ENCODE peak calls at places on chromosomes 6 and 20, in seven cellular contexts. I is fibroblast of lung, Z is neural progenitor cell, G is HCT116, L is DND-41, N is mammary epithelial cell, K is endothelial cell of umbilical vein. E is an unnamed sample.

GRCh38 chr6:2854394-2854982 is 12.8 kb upstream of the SERPINB1 start:
- DNase-seq in I (no peak), Z (no peak), G (no peak), L (no peak), N (no peak), K (peak), E (no peak)

GRCh38 chr6:38512211-38512610 is 127.5 kb downstream of the BTBD9 start:
- DNase-seq in I (peak), Z (no peak), G (no peak), L (no peak), N (no peak), K (no peak), E (no peak)

GRCh38 chr6:115773741-115774140 is 286.9 kb downstream of the FRK start:
- DNase-seq in I (no peak), Z (no peak), G (no peak), L (no peak), N (no peak), K (no peak), E (no peak)

GRCh38 chr6:113464959-113465358 is 392.2 kb upstream of the MARCKS start:
- DNase-seq in I (peak), Z (no peak), G (peak), L (no peak), N (peak), K (peak), E (no peak)

GRCh38 chr20:54234991-54235390 is 27.1 kb downstream of the PFDN4 start:
- DNase-seq in I (no peak), Z (no peak), G (no peak), L (no peak), N (no peak), K (no peak), E (no peak)

GRCh38 chr20:10707070-10707469 is 33.3 kb upstream of the JAG1 start:
- DNase-seq in I (no peak), Z (no peak), G (no peak), L (no peak), N (no peak), K (no peak), E (no peak)

GRCh38 chr20:40882173-40882572 is 146.4 kb upstream of the TOP1 start:
- DNase-seq in I (no peak), Z (no peak), G (no peak), L (peak), N (no peak), K (no peak), E (no peak)

GRCh38 chr6:161067749-161068148 is 76.2 kb downstream of the MAP3K4 start:
- DNase-seq in I (no peak), Z (no peak), G (no peak), L (no peak), N (no peak), K (peak), E (no peak)

GRCh38 chr6:235763-236360 is 56.4 kb upstream of the DUSP22 start:
- DNase-seq in I (peak), Z (peak), G (no peak), L (peak), N (peak), K (no peak), E (no peak)

GRCh38 chr20:1830240-1830639 is 65.0 kb upstream of the SIRPA start:
- DNase-seq in I (peak), Z (no peak), G (peak), L (no peak), N (peak), K (no peak), E (peak)

GRCh38 chr20:1831606-1832005 is 63.6 kb upstream of the SIRPA start:
- DNase-seq in I (no peak), Z (no peak), G (no peak), L (no peak), N (no peak), K (no peak), E (no peak)

GRCh38 chr20:1833728-1834726 is 61.2 kb upstream of the SIRPA start:
- DNase-seq in I (no peak), Z (no peak), G (no peak), L (no peak), N (peak), K (no peak), E (no peak)

GRCh38 chr20:1833216-1833615 is 62.0 kb upstream of the SIRPA start:
- DNase-seq in I (no peak), Z (no peak), G (no peak), L (no peak), N (no peak), K (no peak), E (no peak)

GRCh38 chr20:1832634-1833033 is 62.6 kb upstream of the SIRPA start:
- DNase-seq in I (no peak), Z (no peak), G (no peak), L (no peak), N (no peak), K (no peak), E (no peak)
- H3K9ac ChIP-seq in I (no peak), Z (no peak), G (no peak), L (no peak), N (no peak), K (no peak), E (no peak)

GRCh38 chr6:135465903-135466302 is 31.6 kb downstream of the AHI1 start:
- DNase-seq in I (no peak), Z (no peak), G (no peak), L (no peak), N (no peak), K (no peak), E (no peak)

GRCh38 chr6:135465307-135465706 is 32.2 kb downstream of the AHI1 start:
- DNase-seq in I (no peak), Z (no peak), G (no peak), L (no peak), N (no peak), K (no peak), E (no peak)

DNA sequence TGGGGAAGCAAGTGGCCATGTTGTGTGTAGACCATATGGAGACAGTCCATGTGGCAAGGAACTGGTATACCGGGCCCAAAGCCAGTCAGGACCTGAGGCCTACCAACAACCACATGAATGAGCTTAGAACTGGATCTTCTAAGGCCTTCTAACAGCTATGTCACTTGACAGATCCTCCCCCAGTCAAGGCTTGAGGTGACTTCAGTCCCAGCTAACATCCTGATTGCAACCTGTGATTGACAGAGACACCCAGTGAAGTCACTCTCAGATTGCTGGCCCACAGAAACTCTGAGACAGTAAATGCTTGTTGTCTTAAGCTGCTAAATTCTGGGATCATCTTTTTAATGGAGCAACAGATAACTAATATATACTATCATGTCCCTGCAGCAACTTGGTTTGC is 32.9 kb downstream of the AHI1 start:
- DNase-seq in I (no peak), Z (no peak), G (no peak), L (no peak), N (no peak), K (no peak), E (no peak)
- TF ChIP-seq CTCF in I (no peak), Z (no peak), G (no peak), L (no peak), N (no peak), K (no peak), E (no peak)

GRCh38 chr6:79708094-79708791 is 77.1 kb downstream of the SH3BGRL2 start:
- DNase-seq in I (no peak), Z (no peak), G (no peak), L (no peak), N (no peak), K (no peak), E (no peak)

GRCh38 chr6:79706527-79706926 is 75.4 kb downstream of the SH3BGRL2 start:
- DNase-seq in I (no peak), Z (no peak), G (no peak), L (no peak), N (no peak), K (no peak), E (no peak)

GRCh38 chr6:79705456-79705995 is 74.4 kb downstream of the SH3BGRL2 start:
- DNase-seq in I (no peak), Z (no peak), G (no peak), L (no peak), N (no peak), K (peak), E (no peak)

GRCh38 chr6:79710127-79710526 is 79.0 kb downstream of the SH3BGRL2 start:
- DNase-seq in I (no peak), Z (no peak), G (no peak), L (no peak), N (no peak), K (no peak), E (no peak)

GRCh38 chr6:79707621-79708020 is 76.5 kb downstream of the SH3BGRL2 start:
- DNase-seq in I (no peak), Z (no peak), G (no peak), L (no peak), N (no peak), K (no peak), E (no peak)
- TF ChIP-seq EZH2 in I (no peak), Z (no peak), G (no peak), L (no peak), N (no peak), K (no peak), E (no peak)

GRCh38 chr6:106145144-106145543 is 59.0 kb downstream of the PRDM1 start:
- DNase-seq in I (no peak), Z (no peak), G (no peak), L (no peak), N (no peak), K (no peak), E (no peak)

GRCh38 chr6:106142876-106143431 is 56.8 kb downstream of the PRDM1 start:
- DNase-seq in I (no peak), Z (no peak), G (no peak), L (no peak), N (no peak), K (no peak), E (no peak)

GRCh38 chr6:106143582-106144139 is 57.5 kb downstream of the PRDM1 start:
- DNase-seq in I (no peak), Z (no peak), G (no peak), L (no peak), N (no peak), K (no peak), E (no peak)

GRCh38 chr6:106138151-106138550 is 52.0 kb downstream of the PRDM1 start:
- DNase-seq in I (no peak), Z (no peak), G (no peak), L (no peak), N (no peak), K (no peak), E (no peak)

GRCh38 chr6:106141441-106142237 is 55.5 kb downstream of the PRDM1 start:
- DNase-seq in I (no peak), Z (no peak), G (no peak), L (peak), N (peak), K (no peak), E (no peak)
- H3K9ac ChIP-seq in I (no peak), Z (no peak), G (no peak), L (no peak), N (no peak), K (no peak), E (no peak)

GRCh38 chr6:22906091-22906549 is 336.8 kb downstream of the HDGFL1 start:
- DNase-seq in I (peak), Z (peak), G (no peak), L (no peak), N (peak), K (peak), E (no peak)
- TF ChIP-seq CTCF in I (peak), Z (peak), G (peak), L (peak), N (peak), K (peak), E (peak)

DNA sequence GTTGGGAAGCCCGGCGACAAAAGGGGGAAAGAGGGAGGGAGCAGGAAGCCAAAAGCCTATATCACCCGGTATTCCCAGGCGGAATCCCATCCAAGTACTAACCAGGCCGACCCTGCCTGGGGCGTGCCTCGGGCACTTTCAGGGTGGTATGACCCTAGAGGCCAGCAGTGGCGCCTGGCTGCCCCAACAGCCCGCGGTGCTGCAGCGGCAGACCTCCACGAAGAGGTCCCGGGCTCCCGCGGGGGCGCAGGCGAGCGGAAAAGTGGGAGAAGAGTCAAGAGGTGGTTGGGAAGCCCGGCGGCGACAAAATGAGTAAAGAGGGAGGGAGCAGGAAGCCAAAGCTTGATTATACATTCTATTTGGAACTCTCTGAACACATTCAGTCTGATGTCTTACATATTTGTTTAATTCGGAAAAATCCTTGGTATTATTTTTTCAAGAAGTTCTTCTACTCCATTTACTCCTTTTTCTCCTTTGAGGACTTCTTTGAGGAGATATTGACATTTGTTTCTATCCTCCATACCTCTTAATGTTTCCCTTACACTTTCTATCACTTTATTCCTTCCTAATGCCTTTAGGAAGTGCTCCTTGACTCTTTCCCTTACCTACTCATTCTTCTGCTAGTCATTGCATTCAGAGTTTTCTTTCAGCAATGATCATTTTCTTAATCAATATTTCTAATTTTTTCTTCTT is 11.5 kb downstream of the TREML4 start:
- DNase-seq in I (no peak), Z (peak), G (no peak), L (no peak), N (no peak), K (no peak), E (no peak)
- TF ChIP-seq EZH2 in I (peak), Z (peak), G (no peak), L (no peak), N (peak), K (no peak), E (peak)

GRCh38 chr20:58457083-58457680 is 58.0 kb downstream of the APCDD1L start:
- DNase-seq in I (peak), Z (no peak), G (no peak), L (no peak), N (no peak), K (no peak), E (peak)

GRCh38 chr20:58461899-58462298 is 53.3 kb downstream of the APCDD1L start:
- DNase-seq in I (no peak), Z (no peak), G (no peak), L (no peak), N (peak), K (no peak), E (peak)

GRCh38 chr20:58458342-58459057 is 56.7 kb downstream of the APCDD1L start:
- DNase-seq in I (peak), Z (peak), G (no peak), L (no peak), N (peak), K (peak), E (peak)

GRCh38 chr20:58461104-58461503 is 54.1 kb downstream of the APCDD1L start:
- DNase-seq in I (no peak), Z (no peak), G (no peak), L (no peak), N (no peak), K (no peak), E (no peak)

GRCh38 chr20:58459058-58459743 is 56.0 kb downstream of the APCDD1L start:
- DNase-seq in I (no peak), Z (no peak), G (no peak), L (no peak), N (no peak), K (no peak), E (no peak)
- H3K9ac ChIP-seq in I (no peak), Z (no peak), G (no peak), L (no peak), N (no peak), K (no peak), E (no peak)

DNA sequence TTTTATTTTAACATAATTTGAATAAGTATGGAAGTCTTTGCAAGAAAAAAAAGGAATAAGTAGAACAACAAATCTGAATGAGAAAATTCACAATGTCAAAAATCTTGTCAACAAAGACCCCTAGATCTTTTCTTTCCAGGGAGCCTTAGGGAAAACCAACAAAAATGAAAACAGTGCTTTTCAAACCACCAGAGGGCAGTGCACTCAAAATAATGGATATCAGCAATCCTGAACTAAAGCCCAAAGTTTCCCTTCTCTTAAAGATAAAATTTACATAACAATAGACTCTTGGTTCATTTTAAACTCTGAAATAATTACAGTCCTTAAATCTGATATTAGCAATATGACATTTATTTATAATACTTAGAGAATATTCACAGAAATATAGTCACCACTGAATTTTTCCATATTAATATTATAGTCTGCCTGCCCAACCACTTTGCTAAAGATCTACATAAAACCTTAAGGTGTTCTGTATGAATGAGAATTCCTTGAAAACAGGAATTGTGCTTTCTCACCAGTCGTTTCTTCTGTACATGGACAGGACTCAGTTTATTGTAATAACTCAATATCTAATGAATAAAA is 105.3 kb upstream of the BMP5 start:
- DNase-seq in I (peak), Z (peak), G (peak), L (peak), N (peak), K (peak), E (no peak)
- TF ChIP-seq CTCF in I (peak), Z (peak), G (peak), L (peak), N (peak), K (peak), E (no peak)

GRCh38 chr6:35317483-35318199 is 20.0 kb downstream of the DEF6 start:
- DNase-seq in I (peak), Z (no peak), G (no peak), L (no peak), N (no peak), K (no peak), E (no peak)
- TF ChIP-seq EZH2 in I (no peak), Z (peak), G (no peak), L (no peak), N (no peak), K (peak), E (no peak)